ENCODE peak calls at places on chromosomes 16 and 17, in ten cellular contexts. K, J, H, A, U, P, Q, V, L and M are unnamed samples.

GRCh38 chr17:37743612-37743874 is 1.3 kb downstream of the HNF1B start:
- DNase-seq in H (no peak), Q (no peak), U (peak; percentile 78), V (peak; percentile 73), A (no peak), J (peak; percentile 75), K (peak; percentile 80), P (no peak), L (no peak), M (no peak)

GRCh38 chr16:4703906-4704305 is 10.5 kb downstream of the NUDT16L1 start:
- DNase-seq in Q (no peak), V (no peak), U (no peak), H (no peak), A (no peak), P (no peak), J (no peak), K (no peak), L (no peak), M (no peak)

GRCh38 chr16:38941-39892 is 14.2 kb downstream of the POLR3K start:
- DNase-seq in Q (peak; percentile 92), J (no peak), K (peak; percentile 81), V (no peak), U (peak; percentile 89), L (no peak), H (no peak), A (no peak), P (no peak), M (no peak)

GRCh38 chr17:29583324-29584248 is 5.9 kb downstream of the GIT1 start:
- DNase-seq in Q (no peak), U (peak; percentile 50), V (no peak), K (no peak), A (no peak), H (no peak), L (no peak), J (no peak), P (no peak), M (no peak)

GRCh38 chr16:75227361-75228142 is 8.8 kb downstream of the CTRB1 start:
- DNase-seq in H (no peak), P (no peak), A (no peak), V (peak; percentile 59), L (no peak), U (no peak), J (peak; percentile 79), Q (no peak), K (peak; percentile 17), M (no peak)

GRCh38 chr16:84194470-84195200 is 3.7 kb downstream of the ADAD2 start:
- DNase-seq in Q (no peak), P (no peak), J (no peak), K (no peak), V (peak; percentile 59), L (no peak), H (no peak), A (no peak), U (peak; percentile 56), M (no peak)

GRCh38 chr16:52547834-52548215 is 882 bp upstream of the TOX3 start:
- DNase-seq in P (no peak), K (no peak), L (no peak), J (no peak), H (no peak), A (no peak), V (no peak), U (no peak), Q (no peak), M (no peak)

GRCh38 chr17:16472539-16472938 is 19.5 kb downstream of the LRRC75A start:
- DNase-seq in V (no peak), K (no peak), L (no peak), A (no peak), P (no peak), U (no peak), H (no peak), J (no peak), Q (no peak), M (no peak)

GRCh38 chr16:10992797-10993196 is 48.4 kb downstream of the CLEC16A start:
- DNase-seq in L (peak; percentile 65), A (peak; percentile 93), V (no peak), K (peak; percentile 45), P (peak; percentile 78), H (peak; percentile 82), Q (no peak), J (no peak), U (no peak), M (peak; percentile 59)

GRCh38 chr17:16377804-16378400 is 3.0 kb upstream of the UBB start:
- DNase-seq in K (peak; percentile 47), U (no peak), A (peak; percentile 83), L (no peak), Q (no peak), P (peak; percentile 54), V (no peak), J (peak; percentile 37), H (no peak), M (no peak)

GRCh38 chr16:2855536-2855935 is 2.4 kb downstream of the PRSS22 start:
- DNase-seq in L (no peak), V (no peak), A (no peak), J (no peak), K (no peak), P (no peak), U (no peak), H (peak; percentile 3), Q (peak; percentile 36), M (no peak)

GRCh38 chr16:85211247-85211910 is 99.1 kb upstream of the CIBAR2 start:
- DNase-seq in L (no peak), V (no peak), K (no peak), P (peak; percentile 81), A (peak; percentile 68), U (no peak), Q (no peak), H (no peak), J (no peak), M (no peak)

GRCh38 chr16:56477096-56477878 is 25.9 kb downstream of the OGFOD1 start:
- DNase-seq in V (no peak), L (peak; percentile 65), J (no peak), Q (no peak), U (no peak), K (no peak), A (peak; percentile 91), P (peak; percentile 93), H (peak; percentile 21), M (peak; percentile 71)

GRCh38 chr17:67779098-67779672 is 46.1 kb upstream of the BPTF start:
- DNase-seq in K (peak; percentile 40), H (peak; percentile 75), U (peak; percentile 52), Q (peak; percentile 74), V (peak; percentile 69), A (peak; percentile 80), L (peak; percentile 93), J (peak; percentile 69), P (peak; percentile 67), M (peak; percentile 76)

GRCh38 chr17:81412490-81413093 is 17.3 kb downstream of the BAHCC1 start:
- DNase-seq in U (no peak), A (no peak), J (no peak), L (no peak), V (no peak), K (no peak), H (peak; percentile 83), P (no peak), Q (peak; percentile 87), M (no peak)

GRCh38 chr17:44926841-44927525 is 11.7 kb upstream of the GFAP start:
- DNase-seq in P (no peak), K (no peak), A (no peak), J (no peak), H (no peak), L (no peak), U (no peak), Q (peak; percentile 49), V (peak; percentile 59), M (no peak)
- H3K4me3 ChIP-seq in P (no peak overlapping the region), K (no peak overlapping the region), A (no peak overlapping the region), J (no peak overlapping the region), H (no peak overlapping the region), L (no peak overlapping the region), U (no peak overlapping the region), Q (no peak overlapping the region), V (no peak overlapping the region), M (no peak overlapping the region)

DNA sequence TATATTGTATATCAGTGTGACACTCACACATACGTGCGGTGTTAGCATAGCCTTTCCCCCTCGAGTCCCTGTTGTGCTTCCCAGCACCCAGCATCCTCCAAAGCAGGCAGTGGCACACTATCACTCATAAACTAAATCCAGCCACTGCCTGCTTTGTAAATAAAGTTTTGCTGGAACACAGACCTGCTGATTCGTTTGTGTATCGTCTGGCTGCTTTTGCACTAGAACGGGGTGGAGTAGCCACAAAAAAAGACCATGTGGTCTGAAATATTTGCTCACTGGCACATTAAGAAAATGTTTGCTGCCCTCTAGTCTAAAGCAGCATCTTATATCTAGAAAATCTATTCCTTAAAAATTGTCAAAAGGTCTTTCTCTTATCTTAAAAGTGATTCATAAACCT is 341.1 kb upstream of the ZFHX3 start:
- DNase-seq in U (no peak), H (no peak), Q (no peak), P (no peak), J (no peak), L (no peak), A (no peak), K (no peak), V (no peak), M (no peak)
- H3K4me3 ChIP-seq in U (no peak overlapping the region), H (no peak overlapping the region), Q (no peak overlapping the region), P (no peak overlapping the region), J (no peak overlapping the region), L (no peak overlapping the region), A (no peak overlapping the region), K (no peak overlapping the region), V (no peak overlapping the region), M (no peak overlapping the region)

DNA sequence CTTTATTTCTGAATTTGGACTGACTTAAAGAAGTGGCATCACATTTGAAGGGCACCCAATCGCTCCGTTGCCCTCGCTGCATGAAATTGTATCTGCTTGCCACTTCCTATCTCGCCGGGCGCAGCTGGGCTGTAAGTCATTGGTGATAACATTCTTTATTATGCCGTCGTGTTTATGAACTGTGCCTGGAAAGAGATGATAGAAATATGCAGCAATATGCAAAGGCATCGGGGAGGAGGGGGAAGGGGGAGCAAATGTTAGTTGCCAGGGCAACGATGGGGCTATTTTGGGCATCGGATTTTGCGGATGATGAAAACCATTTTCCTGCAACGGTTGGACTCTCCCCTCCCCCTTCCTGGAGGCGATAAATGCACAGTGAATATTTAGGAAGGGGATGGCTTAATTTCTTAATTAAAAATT is 386.9 kb upstream of the TNRC6C start:
- DNase-seq in K (no peak), H (peak; percentile 54), Q (peak; percentile 72), J (no peak), A (peak; percentile 54), L (no peak), P (peak; percentile 11), V (peak; percentile 40), U (no peak), M (no peak)
- H3K4me3 ChIP-seq in K (no peak overlapping the region), H (no peak overlapping the region), Q (no peak overlapping the region), J (no peak overlapping the region), A (peak overlapping the region; percentile 24), L (peak overlapping the region; percentile 26), P (no peak overlapping the region), V (no peak overlapping the region), U (no peak overlapping the region), M (no peak overlapping the region)

DNA sequence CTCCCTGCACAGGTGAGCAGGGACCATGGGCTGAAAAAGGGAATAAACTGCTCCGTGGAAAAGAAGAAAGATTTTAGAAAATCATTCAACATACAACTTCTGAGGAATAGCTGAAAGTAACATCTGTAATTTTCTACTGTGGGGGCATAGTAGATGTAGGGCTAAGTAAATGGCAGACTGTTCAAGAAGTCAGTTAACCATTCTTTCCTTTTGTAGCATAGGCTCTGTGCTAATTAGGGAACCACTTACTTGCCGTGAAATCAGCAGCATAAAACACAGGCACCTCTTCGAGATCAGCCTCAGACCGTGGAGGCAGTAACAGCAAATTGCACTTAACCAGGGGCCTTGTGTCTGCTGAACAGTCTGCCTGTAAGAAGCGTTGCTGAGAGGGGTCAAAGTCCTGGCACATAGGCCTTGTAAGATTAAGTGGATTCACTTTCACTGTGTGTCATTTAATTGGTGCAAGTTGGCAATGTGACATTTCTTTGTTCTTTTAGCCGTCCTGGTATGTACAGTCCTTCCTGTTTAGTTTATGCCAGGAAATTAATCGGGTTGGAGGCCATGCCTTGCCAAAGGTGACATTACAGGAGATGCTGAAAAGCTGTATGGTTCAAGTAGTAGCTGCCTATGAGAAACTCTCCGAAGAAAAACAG is 10.4 kb downstream of the COG1 start:
- DNase-seq in P (no peak), U (no peak), V (no peak), L (no peak), K (peak; percentile 81), A (peak; percentile 34), J (peak; percentile 72), H (no peak), Q (no peak), M (no peak)
- H3K4me3 ChIP-seq in P (no peak overlapping the region), U (no peak overlapping the region), V (no peak overlapping the region), L (no peak overlapping the region), K (no peak overlapping the region), A (no peak overlapping the region), J (no peak overlapping the region), H (no peak overlapping the region), Q (no peak overlapping the region), M (no peak overlapping the region)